ENCODE peak calls at places on chromosome 12, in nine cellular contexts. One of them, this sample, is unnamed. For H3K36me3, the result is how much of the 10 kb centered on the place peaks cover.

GRCh38 chr12:107196681-107197080 is 103.3 kb upstream of the CRY1 start:
- DNase-seq in stomach: no peak
- DNase-seq in tibial nerve: no peak
- DNase-seq in sigmoid colon: no peak
- DNase-seq in HepG2: no peak
- DNase-seq in SK-N-SH: no peak
- DNase-seq in transverse colon: no peak
- DNase-seq in H1: no peak
- DNase-seq in GM12878: no peak
- DNase-seq in this sample: no peak

GRCh38 chr12:53118771-53119300 is 15.6 kb downstream of the SOAT2 start:
- DNase-seq in GM12878: no peak
- DNase-seq in HepG2: no peak
- DNase-seq in sigmoid colon: no peak
- DNase-seq in transverse colon: no peak
- DNase-seq in tibial nerve: no peak
- DNase-seq in H1: no peak
- DNase-seq in SK-N-SH: no peak
- DNase-seq in stomach: no peak
- DNase-seq in this sample: no peak

GRCh38 chr12:69007166-69007857 is 74.3 kb upstream of the CPM start:
- DNase-seq in H1: peak
- DNase-seq in SK-N-SH: no peak
- DNase-seq in transverse colon: peak
- DNase-seq in sigmoid colon: no peak
- DNase-seq in tibial nerve: no peak
- DNase-seq in stomach: peak
- DNase-seq in HepG2: no peak
- DNase-seq in GM12878: no peak
- DNase-seq in this sample: peak

GRCh38 chr12:70177637-70178036 is 65.6 kb upstream of the CNOT2 start:
- DNase-seq in sigmoid colon: no peak
- DNase-seq in transverse colon: no peak
- DNase-seq in HepG2: no peak
- DNase-seq in GM12878: no peak
- DNase-seq in stomach: no peak
- DNase-seq in SK-N-SH: no peak
- DNase-seq in tibial nerve: no peak
- DNase-seq in H1: no peak
- DNase-seq in this sample: no peak

GRCh38 chr12:57109207-57110160 is 1.7 kb downstream of the STAT6 start:
- DNase-seq in GM12878: no peak
- DNase-seq in SK-N-SH: peak
- DNase-seq in sigmoid colon: no peak
- DNase-seq in transverse colon: no peak
- DNase-seq in tibial nerve: no peak
- DNase-seq in HepG2: no peak
- DNase-seq in H1: no peak
- DNase-seq in stomach: no peak
- DNase-seq in this sample: no peak

GRCh38 chr12:98439471-98440164 is 75.8 kb upstream of the TMPO start:
- DNase-seq in transverse colon: no peak
- DNase-seq in HepG2: no peak
- DNase-seq in H1: no peak
- DNase-seq in stomach: no peak
- DNase-seq in GM12878: no peak
- DNase-seq in sigmoid colon: no peak
- DNase-seq in SK-N-SH: no peak
- DNase-seq in tibial nerve: no peak
- DNase-seq in this sample: no peak

GRCh38 chr12:120839503-120839902 is 64.7 kb downstream of the SPPL3 start:
- DNase-seq in GM12878: no peak
- DNase-seq in H1: no peak
- DNase-seq in sigmoid colon: no peak
- DNase-seq in SK-N-SH: no peak
- DNase-seq in HepG2: no peak
- DNase-seq in tibial nerve: no peak
- DNase-seq in stomach: no peak
- DNase-seq in transverse colon: no peak
- DNase-seq in this sample: no peak

GRCh38 chr12:108689314-108690190 is 41.8 kb downstream of the CORO1C start:
- DNase-seq in stomach: no peak
- DNase-seq in GM12878: no peak
- DNase-seq in HepG2: peak
- DNase-seq in tibial nerve: no peak
- DNase-seq in SK-N-SH: no peak
- DNase-seq in sigmoid colon: peak
- DNase-seq in H1: no peak
- DNase-seq in transverse colon: peak
- DNase-seq in this sample: no peak

GRCh38 chr12:121753844-121754264 is 39.6 kb downstream of the RHOF start:
- DNase-seq in GM12878: no peak
- DNase-seq in SK-N-SH: no peak
- DNase-seq in HepG2: no peak
- DNase-seq in sigmoid colon: peak
- DNase-seq in H1: no peak
- DNase-seq in stomach: peak
- DNase-seq in tibial nerve: no peak
- DNase-seq in transverse colon: no peak
- DNase-seq in this sample: no peak

GRCh38 chr12:32115404-32116104 is 8.9 kb downstream of the BICD1 start:
- DNase-seq in tibial nerve: peak
- DNase-seq in H1: no peak
- DNase-seq in stomach: peak
- DNase-seq in SK-N-SH: peak
- DNase-seq in HepG2: no peak
- DNase-seq in transverse colon: peak
- DNase-seq in GM12878: no peak
- DNase-seq in sigmoid colon: peak
- DNase-seq in this sample: peak

GRCh38 chr12:69916541-69917270 is 91.7 kb downstream of the MYRFL start:
- DNase-seq in sigmoid colon: no peak
- DNase-seq in stomach: no peak
- DNase-seq in GM12878: no peak
- DNase-seq in SK-N-SH: no peak
- DNase-seq in HepG2: no peak
- DNase-seq in H1: no peak
- DNase-seq in transverse colon: no peak
- DNase-seq in tibial nerve: no peak
- DNase-seq in this sample: no peak

GRCh38 chr12:42469355-42470006 is 120.1 kb downstream of the PRICKLE1 start:
- DNase-seq in H1: no peak
- DNase-seq in SK-N-SH: no peak
- DNase-seq in sigmoid colon: no peak
- DNase-seq in tibial nerve: no peak
- DNase-seq in GM12878: peak
- DNase-seq in transverse colon: peak
- DNase-seq in stomach: no peak
- DNase-seq in HepG2: no peak
- DNase-seq in this sample: no peak

GRCh38 chr12:49730568-49731101 is 10.7 kb upstream of the TMBIM6 start:
- DNase-seq in H1: no peak
- DNase-seq in GM12878: no peak
- DNase-seq in SK-N-SH: no peak
- DNase-seq in tibial nerve: no peak
- DNase-seq in transverse colon: no peak
- DNase-seq in stomach: no peak
- DNase-seq in HepG2: no peak
- DNase-seq in sigmoid colon: no peak
- DNase-seq in this sample: no peak

GRCh38 chr12:47071241-47071852 is 8.1 kb upstream of the PCED1B start:
- DNase-seq in H1: no peak
- DNase-seq in transverse colon: no peak
- DNase-seq in tibial nerve: no peak
- DNase-seq in SK-N-SH: no peak
- DNase-seq in HepG2: peak
- DNase-seq in stomach: no peak
- DNase-seq in sigmoid colon: no peak
- DNase-seq in GM12878: no peak
- DNase-seq in this sample: no peak

GRCh38 chr12:28704477-28705169 is 444.5 kb upstream of the FAR2 start:
- DNase-seq in SK-N-SH: no peak
- DNase-seq in H1: no peak
- DNase-seq in transverse colon: no peak
- DNase-seq in GM12878: no peak
- DNase-seq in stomach: no peak
- DNase-seq in sigmoid colon: no peak
- DNase-seq in tibial nerve: no peak
- DNase-seq in HepG2: no peak
- DNase-seq in this sample: no peak

GRCh38 chr12:78494911-78495310 is 369.7 kb upstream of the SYT1 start:
- DNase-seq in stomach: no peak
- DNase-seq in SK-N-SH: no peak
- DNase-seq in H1: no peak
- DNase-seq in HepG2: no peak
- DNase-seq in sigmoid colon: no peak
- DNase-seq in transverse colon: no peak
- DNase-seq in GM12878: no peak
- DNase-seq in tibial nerve: no peak
- DNase-seq in this sample: no peak

GRCh38 chr12:101021911-101022388 is 188.1 kb downstream of the SLC5A8 start:
- DNase-seq in transverse colon: no peak
- DNase-seq in H1: no peak
- DNase-seq in sigmoid colon: no peak
- DNase-seq in tibial nerve: no peak
- DNase-seq in GM12878: no peak
- DNase-seq in HepG2: peak
- DNase-seq in SK-N-SH: no peak
- DNase-seq in stomach: no peak
- DNase-seq in this sample: no peak

GRCh38 chr12:12550277-12550676 is 12.4 kb downstream of the DUSP16 start:
- DNase-seq in GM12878: no peak
- DNase-seq in transverse colon: no peak
- DNase-seq in sigmoid colon: no peak
- DNase-seq in SK-N-SH: no peak
- DNase-seq in H1: no peak
- DNase-seq in stomach: no peak
- DNase-seq in HepG2: no peak
- DNase-seq in tibial nerve: no peak
- DNase-seq in this sample: no peak

GRCh38 chr12:130713581-130713991 is 2.5 kb downstream of the RIMBP2 start:
- DNase-seq in transverse colon: no peak
- DNase-seq in tibial nerve: no peak
- DNase-seq in SK-N-SH: peak
- DNase-seq in HepG2: no peak
- DNase-seq in H1: no peak
- DNase-seq in stomach: no peak
- DNase-seq in sigmoid colon: peak
- DNase-seq in GM12878: no peak
- DNase-seq in this sample: peak

GRCh38 chr12:59321278-59321677 is 274.6 kb upstream of the SLC16A7 start:
- DNase-seq in SK-N-SH: no peak
- DNase-seq in HepG2: no peak
- DNase-seq in H1: no peak
- DNase-seq in sigmoid colon: no peak
- DNase-seq in transverse colon: no peak
- DNase-seq in stomach: no peak
- DNase-seq in tibial nerve: no peak
- DNase-seq in GM12878: no peak
- DNase-seq in this sample: no peak
- H3K36me3 ChIP-seq in SK-N-SH: under half
- H3K36me3 ChIP-seq in HepG2: under half
- H3K36me3 ChIP-seq in H1: under half
- H3K36me3 ChIP-seq in sigmoid colon: under half
- H3K36me3 ChIP-seq in transverse colon: under half
- H3K36me3 ChIP-seq in stomach: under half
- H3K36me3 ChIP-seq in tibial nerve: under half
- H3K36me3 ChIP-seq in GM12878: under half
- H3K36me3 ChIP-seq in this sample: under half

GRCh38 chr12:4506870-4507269 is 31.8 kb upstream of the RAD51AP1 start:
- DNase-seq in HepG2: no peak
- DNase-seq in stomach: no peak
- DNase-seq in sigmoid colon: no peak
- DNase-seq in H1: no peak
- DNase-seq in SK-N-SH: no peak
- DNase-seq in GM12878: peak
- DNase-seq in tibial nerve: no peak
- DNase-seq in transverse colon: no peak
- DNase-seq in this sample: no peak
- TF ChIP-seq EP300 in HepG2: no peak
- TF ChIP-seq EP300 in stomach: no peak
- TF ChIP-seq EP300 in sigmoid colon: no peak
- TF ChIP-seq EP300 in H1: no peak
- TF ChIP-seq EP300 in SK-N-SH: no peak
- TF ChIP-seq EP300 in GM12878: peak
- TF ChIP-seq EP300 in tibial nerve: no peak
- TF ChIP-seq EP300 in transverse colon: no peak
- TF ChIP-seq EP300 in this sample: no peak

GRCh38 chr12:19462441-19462840 is 23.1 kb downstream of the AEBP2 start:
- DNase-seq in stomach: no peak
- DNase-seq in tibial nerve: no peak
- DNase-seq in sigmoid colon: no peak
- DNase-seq in SK-N-SH: peak
- DNase-seq in GM12878: no peak
- DNase-seq in HepG2: no peak
- DNase-seq in transverse colon: no peak
- DNase-seq in H1: no peak
- DNase-seq in this sample: no peak

GRCh38 chr12:19461986-19462385 is 22.7 kb downstream of the AEBP2 start:
- DNase-seq in tibial nerve: no peak
- DNase-seq in transverse colon: no peak
- DNase-seq in stomach: no peak
- DNase-seq in HepG2: no peak
- DNase-seq in H1: no peak
- DNase-seq in sigmoid colon: no peak
- DNase-seq in SK-N-SH: peak
- DNase-seq in GM12878: no peak
- DNase-seq in this sample: no peak

GRCh38 chr12:19465711-19466110 is 26.4 kb downstream of the AEBP2 start:
- DNase-seq in GM12878: no peak
- DNase-seq in stomach: no peak
- DNase-seq in HepG2: no peak
- DNase-seq in transverse colon: no peak
- DNase-seq in SK-N-SH: no peak
- DNase-seq in sigmoid colon: no peak
- DNase-seq in H1: no peak
- DNase-seq in tibial nerve: no peak
- DNase-seq in this sample: no peak
- H3K36me3 ChIP-seq in GM12878: under half
- H3K36me3 ChIP-seq in stomach: under half
- H3K36me3 ChIP-seq in HepG2: under half
- H3K36me3 ChIP-seq in transverse colon: under half
- H3K36me3 ChIP-seq in SK-N-SH: under half
- H3K36me3 ChIP-seq in sigmoid colon: under half
- H3K36me3 ChIP-seq in H1: under half
- H3K36me3 ChIP-seq in tibial nerve: under half
- H3K36me3 ChIP-seq in this sample: under half

DNA sequence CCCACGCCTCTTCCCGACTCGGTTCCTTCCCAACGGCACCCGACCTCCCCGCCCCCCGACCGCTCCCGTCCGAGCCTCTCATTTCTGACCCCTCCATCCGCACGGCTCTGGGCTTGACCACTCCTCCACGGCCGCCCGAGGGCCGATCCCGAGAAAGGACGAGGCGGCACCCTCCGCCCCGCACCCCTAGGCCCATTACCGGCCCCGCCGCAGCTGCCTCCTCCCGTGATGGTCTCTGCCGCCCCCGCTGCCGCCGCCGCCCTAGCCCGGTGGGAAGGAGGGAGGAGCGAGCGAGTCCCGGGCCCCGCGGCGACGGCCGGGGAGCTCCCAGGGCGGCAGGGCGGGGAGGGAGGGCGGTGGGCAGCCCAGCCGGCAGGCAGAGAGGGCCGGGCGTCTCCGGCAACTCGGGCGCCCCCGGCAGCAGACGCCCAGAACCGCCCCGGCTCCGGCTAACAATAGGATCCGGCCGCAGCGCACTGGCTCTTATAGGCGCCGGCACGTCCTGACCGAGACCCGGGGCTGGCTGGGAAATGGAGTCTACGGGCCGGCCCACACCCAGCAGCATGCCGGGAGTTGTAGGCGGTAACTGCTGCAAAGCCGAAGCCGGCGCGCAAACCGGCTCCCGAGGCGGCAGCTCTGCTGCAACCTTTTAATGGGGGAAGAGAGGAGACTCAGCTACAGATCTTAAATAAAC is at the start of gene CSRNP2:
- DNase-seq in stomach: peak
- DNase-seq in SK-N-SH: peak
- DNase-seq in sigmoid colon: peak
- DNase-seq in HepG2: peak
- DNase-seq in H1: peak
- DNase-seq in transverse colon: peak
- DNase-seq in tibial nerve: peak
- DNase-seq in GM12878: peak
- DNase-seq in this sample: peak
- TF ChIP-seq EP300 in stomach: no peak
- TF ChIP-seq EP300 in SK-N-SH: peak
- TF ChIP-seq EP300 in sigmoid colon: no peak
- TF ChIP-seq EP300 in HepG2: no peak
- TF ChIP-seq EP300 in H1: no peak
- TF ChIP-seq EP300 in transverse colon: no peak
- TF ChIP-seq EP300 in tibial nerve: peak
- TF ChIP-seq EP300 in GM12878: no peak
- TF ChIP-seq EP300 in this sample: no peak

This sample was measured in ovary.